ENCODE peak calls at places on chromosomes 2 and 18, in ten cellular contexts. J is upper lobe of right lung, A is heart left ventricle, M is stomach, K is fibroblast of lung, R is spleen, T is Peyer's patch, Z is thoracic aorta, V is prostate gland, I is hepatocyte. Q is an unnamed sample.

GRCh38 chr2:126785862-126786261 is 112.8 kb upstream of the TEX51 start:
- DNase-seq in R (peak; percentile 41), J (no peak), K (no peak), T (no peak), I (no peak), V (no peak), Z (no peak), A (no peak), M (no peak), Q (no peak)

GRCh38 chr2:215794829-215795546 is 218.4 kb downstream of the MREG start:
- DNase-seq in R (no peak), M (no peak), V (no peak), T (no peak), J (no peak), A (no peak), I (peak; percentile 43), Z (no peak), K (peak; percentile 55), Q (no peak)

GRCh38 chr2:72745679-72746368 is 80.0 kb downstream of the EXOC6B start:
- DNase-seq in Z (no peak), M (no peak), V (peak; percentile 26), K (peak; percentile 83), J (no peak), T (no peak), A (no peak), R (no peak), I (peak; percentile 75), Q (no peak)

GRCh38 chr18:903703-904102 is 968 bp upstream of the ADCYAP1 start:
- DNase-seq in Z (no peak), A (peak; percentile 38), V (no peak), I (peak; percentile 75), T (no peak), K (peak; percentile 42), M (peak; percentile 35), J (peak; percentile 75), R (no peak), Q (peak; percentile 83)

GRCh38 chr2:234861841-234862735 is 89.7 kb upstream of the SH3BP4 start:
- DNase-seq in J (no peak), I (no peak), T (no peak), R (no peak), V (peak; percentile 61), M (no peak), Z (no peak), K (no peak), A (peak; percentile 77), Q (peak; percentile 86)

GRCh38 chr2:100160396-100160795 is 18.0 kb upstream of the AFF3 start:
- DNase-seq in J (no peak), M (no peak), V (no peak), A (no peak), I (no peak), Z (no peak), T (no peak), K (no peak), R (no peak), Q (no peak)

GRCh38 chr18:35345460-35345921 is 1.3 kb upstream of the ZNF24 start:
- DNase-seq in I (peak; percentile 41), Z (no peak), K (peak; percentile 43), V (peak; percentile 69), R (no peak), M (peak; percentile 28), A (no peak), T (peak; percentile 28), J (no peak), Q (peak; percentile 47)

GRCh38 chr2:20614201-20615045 is 36.5 kb downstream of the HS1BP3 start:
- DNase-seq in T (no peak), J (peak; percentile 55), M (peak; percentile 69), Z (no peak), V (peak; percentile 49), A (no peak), R (peak; percentile 66), I (no peak), K (peak; percentile 62), Q (no peak)

GRCh38 chr2:170690671-170691070 is 24.5 kb upstream of the SP5 start:
- DNase-seq in J (no peak), M (no peak), R (no peak), Z (no peak), K (no peak), I (no peak), A (no peak), T (no peak), V (no peak), Q (no peak)

DNA sequence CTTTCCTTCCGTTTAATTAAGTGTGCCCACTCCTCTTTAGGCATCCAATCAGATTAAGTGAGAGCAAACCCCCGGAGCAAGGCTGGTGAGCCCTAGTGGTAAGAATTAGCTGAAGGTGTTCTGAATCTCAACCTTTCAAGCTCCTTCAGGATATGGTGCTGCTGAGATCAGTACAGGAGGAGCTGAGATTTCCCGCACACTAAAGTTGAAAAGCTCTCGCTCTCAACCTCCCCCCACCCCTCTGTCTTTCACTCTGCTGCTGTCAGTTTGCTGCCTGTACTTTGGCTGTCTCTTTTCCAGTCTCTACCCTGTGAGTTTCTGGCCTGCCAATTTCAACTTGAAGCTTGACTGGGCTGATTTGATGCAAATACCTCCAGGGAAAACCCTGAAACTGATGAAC is 15.7 kb downstream of the ZEB2 start:
- DNase-seq in I (no peak), A (no peak), M (no peak), T (no peak), K (no peak), R (no peak), V (no peak), J (no peak), Z (no peak), Q (no peak)
- H3K4me1 ChIP-seq in I (peaks cover 3% of the 10 kb centered on the region), A (peaks cover 80% of the 10 kb centered on the region), M (no peaks in the 10 kb centered on the region), T (no peaks in the 10 kb centered on the region), K (peaks cover 7% of the 10 kb centered on the region), R (peaks cover 62% of the 10 kb centered on the region), V (no peaks in the 10 kb centered on the region), J (peaks cover 70% of the 10 kb centered on the region), Z (peaks cover 60% of the 10 kb centered on the region), Q (peaks cover 58% of the 10 kb centered on the region)

DNA sequence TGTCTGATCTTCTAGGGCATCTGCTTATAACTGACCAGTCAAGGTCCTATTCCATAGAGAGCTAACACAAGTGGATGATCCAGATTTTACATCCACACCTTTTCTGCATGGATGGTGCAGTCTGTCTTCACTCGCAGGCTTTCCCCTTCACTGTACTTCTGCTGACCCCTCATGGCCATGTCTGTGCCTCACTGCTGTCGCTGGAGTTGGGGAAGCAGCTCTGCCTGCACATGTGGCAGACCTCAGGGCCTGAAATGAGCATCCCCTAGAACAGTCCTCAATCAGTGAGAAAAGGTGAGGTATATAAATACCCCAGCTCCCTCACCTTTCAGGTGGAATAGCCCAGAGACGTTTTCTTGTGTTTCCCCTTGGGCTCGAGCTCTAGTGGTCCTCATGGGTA is 233.8 kb downstream of the ANKRD36B start:
- DNase-seq in V (no peak), M (no peak), A (no peak), I (no peak), K (no peak), R (no peak), J (no peak), Z (no peak), T (no peak), Q (no peak)
- TF ChIP-seq CTCF in V (no peak), M (no peak), A (no peak), I (no peak), K (no peak), R (no peak), J (no peak), Z (no peak), T (no peak), Q (no peak)

GRCh38 chr2:63596487-63596886 is 7.7 kb downstream of the MDH1 start:
- DNase-seq in Z (no peak), I (no peak), V (no peak), T (no peak), R (no peak), M (no peak), J (no peak), A (no peak), K (no peak), Q (no peak)
- H3K36me3 ChIP-seq in Z (peaks cover 17% of the 10 kb centered on the region), I (no peaks in the 10 kb centered on the region), V (no peaks in the 10 kb centered on the region), T (no peaks in the 10 kb centered on the region), R (peaks cover 85% of the 10 kb centered on the region), M (peaks cover 85% of the 10 kb centered on the region), J (peaks cover 80% of the 10 kb centered on the region), A (peaks cover 98% of the 10 kb centered on the region), K (peaks cover 3% of the 10 kb centered on the region), Q (no peaks in the 10 kb centered on the region)

GRCh38 chr2:149745396-149745925 is 157.9 kb upstream of the MMADHC start:
- DNase-seq in A (no peak), J (no peak), Z (no peak), V (no peak), T (no peak), M (no peak), K (no peak), R (no peak), I (no peak), Q (no peak)

GRCh38 chr2:149744845-149745244 is 157.3 kb upstream of the MMADHC start:
- DNase-seq in V (no peak), K (peak; percentile 60), I (no peak), R (no peak), M (no peak), J (no peak), A (no peak), Z (no peak), T (no peak), Q (no peak)

GRCh38 chr2:149740490-149740889 is 152.9 kb upstream of the MMADHC start:
- DNase-seq in Z (no peak), M (no peak), I (no peak), V (no peak), K (no peak), J (no peak), R (no peak), A (no peak), T (no peak), Q (no peak)

GRCh38 chr2:149741646-149742045 is 154.1 kb upstream of the MMADHC start:
- DNase-seq in J (no peak), A (no peak), K (peak; percentile 79), R (no peak), V (no peak), I (no peak), Z (no peak), T (no peak), M (no peak), Q (no peak)

GRCh38 chr2:149743842-149744468 is 156.4 kb upstream of the MMADHC start:
- DNase-seq in K (peak; percentile 92), T (no peak), M (no peak), I (no peak), V (no peak), J (no peak), Z (no peak), A (no peak), R (no peak), Q (no peak)
- H3K4me1 ChIP-seq in K (peaks cover 30% of the 10 kb centered on the region), T (no peaks in the 10 kb centered on the region), M (no peaks in the 10 kb centered on the region), I (peaks cover 11% of the 10 kb centered on the region), V (no peaks in the 10 kb centered on the region), J (no peaks in the 10 kb centered on the region), Z (no peaks in the 10 kb centered on the region), A (no peaks in the 10 kb centered on the region), R (no peaks in the 10 kb centered on the region), Q (peaks cover 3% of the 10 kb centered on the region)

GRCh38 chr2:163644238-163644637 is 91.6 kb downstream of the FIGN start:
- DNase-seq in R (no peak), M (no peak), K (no peak), A (no peak), J (no peak), T (no peak), V (no peak), I (no peak), Z (no peak), Q (no peak)
- TF ChIP-seq CTCF in R (no peak), M (no peak), K (no peak), A (no peak), J (no peak), T (no peak), V (no peak), I (no peak), Z (no peak), Q (no peak)

GRCh38 chr2:232652505-232652851 is 19.1 kb downstream of the EFHD1 start:
- DNase-seq in V (no peak), M (no peak), R (no peak), Z (no peak), I (no peak), K (no peak), J (no peak), T (no peak), A (no peak), Q (no peak)
- H3K36me3 ChIP-seq in V (no peaks in the 10 kb centered on the region), M (no peaks in the 10 kb centered on the region), R (no peaks in the 10 kb centered on the region), Z (no peaks in the 10 kb centered on the region), I (no peaks in the 10 kb centered on the region), K (no peaks in the 10 kb centered on the region), J (no peaks in the 10 kb centered on the region), T (no peaks in the 10 kb centered on the region), A (no peaks in the 10 kb centered on the region), Q (no peaks in the 10 kb centered on the region)